ENCODE peak calls at places on chromosomes 1 and 21, in nine cellular contexts. O, V, B, H, R, D, C, M and X are unnamed samples. For H3K4me1, the result is how much of the 10 kb centered on the place peaks cover.

GRCh38 chr1:115222616-115223402 is 115.2 kb downstream of the NGF start:
- DNase-seq in D (peak), H (no peak), O (no peak), B (no peak), C (no peak), V (no peak), M (no peak), R (no peak), X (no peak)

GRCh38 chr21:43338951-43339350 is 88.0 kb downstream of the SIK1 start:
- DNase-seq in M (no peak), B (no peak), V (no peak), R (no peak), D (no peak), H (no peak), C (no peak), O (no peak), X (peak)

GRCh38 chr1:70719164-70719563 is 308.1 kb downstream of the CTH start:
- DNase-seq in B (no peak), D (no peak), R (no peak), V (peak), O (no peak), M (no peak), C (no peak), H (no peak), X (no peak)

GRCh38 chr21:35904995-35905972 is 155.0 kb downstream of the SETD4 start:
- DNase-seq in H (no peak), B (no peak), V (peak), C (no peak), R (no peak), D (no peak), M (no peak), O (no peak), X (no peak)

GRCh38 chr1:72007312-72007711 is 275.0 kb downstream of the NEGR1 start:
- DNase-seq in C (no peak), B (no peak), D (no peak), O (no peak), V (peak), R (no peak), M (no peak), H (no peak), X (no peak)

GRCh38 chr1:237999426-238000052 is 108.8 kb upstream of the ZP4 start:
- DNase-seq in O (no peak), H (no peak), B (no peak), M (no peak), R (no peak), C (no peak), D (no peak), V (no peak), X (no peak)

GRCh38 chr1:210500831-210501230 is 172.1 kb downstream of the HHAT start:
- DNase-seq in O (no peak), R (no peak), H (no peak), M (no peak), C (no peak), D (no peak), V (no peak), B (no peak), X (no peak)

GRCh38 chr1:239914827-239915231 is 176.9 kb upstream of the FMN2 start:
- DNase-seq in R (no peak), B (no peak), C (no peak), M (peak), D (peak), H (no peak), O (peak), V (peak), X (no peak)

GRCh38 chr21:42097860-42098259 is 26.7 kb downstream of the UMODL1 start:
- DNase-seq in B (peak), M (no peak), R (no peak), V (peak), D (peak), C (no peak), O (no peak), H (peak), X (no peak)

GRCh38 chr21:17387030-17387617 is 125.7 kb upstream of the CXADR start:
- DNase-seq in H (peak), R (peak), B (peak), C (peak), M (peak), V (peak), O (peak), D (peak), X (peak)

GRCh38 chr1:6491480-6491962 is at the start of gene PLEKHG5:
- DNase-seq in D (peak), O (no peak), B (peak), C (no peak), V (peak), R (no peak), H (peak), M (no peak), X (no peak)

GRCh38 chr1:115312752-115313151 is 25.3 kb downstream of the NGF start:
- DNase-seq in C (no peak), B (no peak), V (peak), D (no peak), O (no peak), R (no peak), M (no peak), H (no peak), X (no peak)

GRCh38 chr1:67261646-67262045 is 46.0 kb upstream of the IL12RB2 start:
- DNase-seq in B (peak), C (no peak), V (no peak), O (peak), H (no peak), D (no peak), R (peak), M (no peak), X (peak)

GRCh38 chr1:199685369-199685768 is 342.1 kb upstream of the NR5A2 start:
- DNase-seq in B (peak), C (no peak), M (no peak), O (no peak), R (no peak), V (peak), H (peak), D (peak), X (no peak)

GRCh38 chr1:2583331-2583791 is 3.2 kb upstream of the PRXL2B start:
- DNase-seq in M (no peak), H (no peak), B (peak), V (peak), C (no peak), D (no peak), R (no peak), O (peak), X (no peak)

GRCh38 chr1:113935176-113935575 is 6.1 kb downstream of the HIPK1 start:
- DNase-seq in O (no peak), V (no peak), H (no peak), B (no peak), M (no peak), D (no peak), C (no peak), R (no peak), X (no peak)

GRCh38 chr1:111571239-111571638 is 48.4 kb upstream of the RAP1A start:
- DNase-seq in M (no peak), C (no peak), H (no peak), D (no peak), O (peak), V (peak), R (no peak), B (no peak), X (no peak)

GRCh38 chr1:244322181-244322580 is 129.5 kb downstream of the ADSS2 start:
- DNase-seq in O (no peak), B (no peak), R (no peak), H (no peak), V (no peak), D (no peak), M (no peak), C (no peak), X (no peak)

GRCh38 chr1:185964946-185965345 is 230.8 kb downstream of the HMCN1 start:
- DNase-seq in M (no peak), H (no peak), V (no peak), C (no peak), B (no peak), D (no peak), O (no peak), R (no peak), X (no peak)

DNA sequence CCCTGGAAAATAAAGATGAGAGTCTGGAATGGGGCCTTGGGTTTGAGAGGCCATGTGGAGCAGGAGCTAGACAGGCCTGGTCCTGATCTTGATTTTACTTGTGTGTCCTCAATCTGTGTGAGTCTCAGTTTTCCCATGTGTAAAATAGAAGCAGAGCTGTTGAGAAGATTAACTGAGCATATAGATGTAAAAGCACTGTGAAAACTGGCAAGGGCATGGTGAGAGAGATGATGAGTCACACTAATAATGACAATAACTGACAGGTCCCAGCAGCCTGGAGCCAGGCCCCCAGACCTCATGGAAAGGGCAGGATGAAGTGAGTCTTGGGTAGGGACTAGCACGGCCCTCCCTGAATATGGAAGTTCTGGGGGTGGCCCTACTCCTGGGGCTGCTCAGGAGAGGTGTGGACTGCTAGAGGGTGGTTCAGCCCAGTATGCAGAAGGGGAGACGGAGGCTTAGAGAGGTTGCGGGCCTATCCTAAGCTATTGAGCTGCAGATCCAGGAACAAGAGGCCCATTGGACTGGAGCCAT is 2.8 kb upstream of the AHDC1 start:
- DNase-seq in M (no peak), B (peak), V (peak), H (no peak), C (no peak), R (no peak), O (no peak), D (peak), X (no peak)
- H3K4me1 ChIP-seq in M (under half), B (under half), V (under half), H (under half), C (under half), R (under half), O (under half), D (under half), X (half or more)

GRCh38 chr21:37249112-37249904 is 17.8 kb downstream of the VPS26C start:
- DNase-seq in V (no peak), B (no peak), M (no peak), O (no peak), D (no peak), C (no peak), R (no peak), H (no peak), X (no peak)

GRCh38 chr21:37259426-37259825 is 7.7 kb downstream of the VPS26C start:
- DNase-seq in O (no peak), H (no peak), B (no peak), D (no peak), V (no peak), M (no peak), C (no peak), R (no peak), X (no peak)

GRCh38 chr21:37257967-37258877 is 8.9 kb downstream of the VPS26C start:
- DNase-seq in D (peak), M (no peak), H (no peak), B (peak), C (peak), R (peak), O (peak), V (peak), X (no peak)

GRCh38 chr21:37257526-37257966 is 9.6 kb downstream of the VPS26C start:
- DNase-seq in V (peak), R (no peak), H (no peak), B (no peak), O (peak), C (peak), D (peak), M (no peak), X (no peak)

GRCh38 chr21:37253991-37254390 is 13.1 kb downstream of the VPS26C start:
- DNase-seq in C (no peak), H (no peak), R (no peak), B (no peak), M (no peak), D (no peak), V (peak), O (no peak), X (no peak)
- TF ChIP-seq EZH2phosphoT487 in C (no peak), H (no peak), R (no peak), B (no peak), M (no peak), D (no peak), V (no peak), O (no peak), X (no peak)

DNA sequence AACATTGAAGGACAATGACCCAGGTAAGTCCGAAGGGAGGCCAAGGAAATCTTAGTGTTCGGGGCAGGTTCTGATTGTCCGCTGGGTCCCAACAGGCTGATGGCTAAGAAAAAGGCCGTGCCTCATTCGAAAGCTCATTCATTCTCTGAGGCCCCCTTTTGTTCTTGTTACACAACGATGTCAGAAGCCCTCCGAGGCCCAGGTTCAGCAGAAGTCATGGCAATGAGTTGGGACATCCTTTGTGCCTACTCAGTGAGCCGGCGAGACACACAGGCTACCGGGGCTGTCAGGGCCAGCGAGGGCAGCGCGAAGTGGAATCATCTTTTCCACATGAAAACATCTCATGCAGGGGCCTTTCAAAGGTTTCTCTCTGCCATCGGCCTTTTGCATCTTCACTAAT is 49.0 kb upstream of the EFHD2 start:
- DNase-seq in D (no peak), C (no peak), H (no peak), M (no peak), V (no peak), R (no peak), B (no peak), O (no peak), X (no peak)
- H3K4me1 ChIP-seq in D (under half), C (under half), H (under half), M (under half), V (under half), R (under half), B (under half), O (under half), X (under half)

GRCh38 chr1:47761974-47762373 is 235.2 kb downstream of the TRABD2B start:
- DNase-seq in O (no peak), B (no peak), H (no peak), R (no peak), M (no peak), D (no peak), C (no peak), V (no peak), X (no peak)
- TF ChIP-seq EZH2phosphoT487 in O (no peak), B (no peak), H (no peak), R (no peak), M (no peak), D (no peak), C (no peak), V (no peak), X (no peak)

GRCh38 chr1:33337994-33338494 is 17.1 kb upstream of the A3GALT2 start:
- DNase-seq in R (no peak), O (no peak), C (no peak), B (no peak), V (peak), H (no peak), M (no peak), D (no peak), X (no peak)

GRCh38 chr1:33336580-33336979 is 15.7 kb upstream of the A3GALT2 start:
- DNase-seq in D (no peak), R (no peak), B (no peak), M (no peak), H (no peak), V (no peak), C (no peak), O (no peak), X (no peak)

GRCh38 chr1:33341190-33341589 is 20.3 kb upstream of the A3GALT2 start:
- DNase-seq in M (no peak), O (no peak), R (no peak), H (no peak), C (no peak), V (no peak), D (peak), B (no peak), X (no peak)

GRCh38 chr1:33339413-33339812 is 18.5 kb upstream of the A3GALT2 start:
- DNase-seq in M (no peak), C (no peak), B (no peak), O (no peak), H (no peak), R (peak), V (peak), D (no peak), X (no peak)

DNA sequence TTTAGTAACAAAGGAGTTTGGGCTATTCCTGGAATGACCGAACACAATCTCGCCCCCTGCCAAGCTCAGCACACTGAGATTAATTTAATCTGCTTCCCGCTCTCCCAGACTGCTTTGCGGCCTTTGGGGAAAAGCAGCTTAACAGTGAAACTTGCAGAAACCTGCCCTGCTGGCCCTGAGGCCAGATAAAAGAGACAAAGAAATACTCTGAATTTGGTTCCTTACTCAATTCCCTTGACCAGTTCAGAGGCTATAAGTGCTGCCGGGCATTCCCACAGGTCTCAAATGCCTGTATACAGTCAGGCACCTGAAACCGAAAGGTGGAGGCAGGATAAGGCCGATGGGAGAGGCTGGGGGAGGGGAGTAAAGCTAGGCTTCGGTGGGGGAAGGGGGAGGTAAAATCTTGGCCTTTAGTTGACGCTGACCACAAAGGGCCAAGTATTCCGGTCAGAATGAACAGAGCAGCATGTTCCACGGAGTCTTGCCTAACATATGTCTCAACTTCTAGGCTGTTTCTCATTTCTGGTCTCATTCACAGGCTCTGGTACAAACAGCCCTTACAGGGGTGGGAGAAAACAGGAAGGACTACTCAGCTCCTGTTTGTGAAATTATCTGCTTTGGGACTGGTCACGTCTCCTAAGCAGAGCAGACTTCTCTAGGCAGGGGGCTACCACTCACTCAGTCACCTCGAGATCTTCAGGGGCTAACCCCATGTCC is 17.8 kb upstream of the A3GALT2 start:
- DNase-seq in M (no peak), B (peak), D (no peak), C (no peak), O (peak), V (peak), H (no peak), R (peak), X (no peak)
- H3K4me1 ChIP-seq in M (under half), B (half or more), D (half or more), C (half or more), O (half or more), V (half or more), H (under half), R (half or more), X (under half)

DNA sequence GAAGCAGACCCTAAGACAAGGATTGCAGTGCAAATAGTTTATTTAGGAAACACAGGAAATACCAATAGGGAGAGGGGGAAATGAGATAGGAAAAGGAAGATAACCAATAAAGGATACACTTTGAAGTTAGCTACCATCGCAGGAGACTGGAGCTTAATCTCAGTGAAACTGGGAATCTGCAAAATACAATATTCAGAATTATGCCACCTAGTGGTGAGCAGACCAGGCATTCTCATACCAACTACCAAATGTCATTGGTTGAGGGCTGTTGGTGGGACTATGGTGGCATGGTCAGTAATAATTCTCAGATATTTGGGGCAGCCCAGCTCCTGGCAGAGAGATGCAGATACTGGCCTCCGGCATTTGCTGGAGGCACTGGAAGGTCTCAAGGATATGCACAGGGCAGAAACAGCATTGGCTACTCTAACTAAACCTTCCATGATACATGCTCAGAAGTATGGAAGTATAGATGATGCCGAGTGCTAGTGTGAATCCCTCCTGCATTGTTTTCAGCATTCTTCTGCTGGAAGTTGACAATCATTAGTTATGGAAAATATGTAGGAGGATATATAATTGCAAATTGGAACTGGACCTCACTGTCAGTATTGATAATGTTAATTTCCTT is 11.8 kb upstream of the ZFP69B start:
- DNase-seq in V (peak), D (peak), H (no peak), C (peak), B (peak), O (peak), R (peak), M (peak), X (peak)
- TF ChIP-seq EZH2phosphoT487 in V (no peak), D (no peak), H (no peak), C (no peak), B (no peak), O (no peak), R (no peak), M (no peak), X (no peak)

DNA sequence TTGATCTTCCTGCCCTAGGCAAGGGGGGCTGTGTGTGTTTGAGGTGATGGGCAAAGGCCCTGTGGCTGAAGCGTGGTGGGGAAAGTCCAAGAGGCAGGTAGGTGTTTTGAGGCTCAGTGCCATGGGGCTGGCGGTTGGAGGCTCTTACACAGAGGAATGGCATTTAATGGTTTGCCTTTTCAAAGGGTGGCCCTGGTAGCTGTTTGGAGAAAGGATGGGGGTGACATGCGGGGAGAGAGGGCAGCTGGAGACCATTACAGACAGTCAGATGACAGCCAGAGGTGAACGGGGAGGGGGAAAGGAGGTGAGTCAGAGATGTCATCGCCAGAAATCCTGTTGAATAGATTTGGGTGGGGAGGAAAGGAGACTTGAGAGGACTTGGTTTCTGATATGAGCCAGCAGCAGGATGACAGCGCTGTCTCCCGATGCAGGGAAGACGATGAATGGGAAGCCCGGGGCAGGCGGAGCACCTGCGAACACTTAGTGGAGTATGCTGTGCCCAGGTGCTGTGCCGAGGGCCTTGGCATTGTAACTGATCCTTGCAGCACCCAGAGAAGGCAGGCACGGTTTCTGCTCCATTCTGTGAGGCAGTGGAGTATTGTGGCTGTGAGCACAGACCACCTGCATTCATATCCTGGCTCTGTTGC is 56.3 kb downstream of the MAN1C1 start:
- DNase-seq in R (no peak), M (no peak), H (no peak), V (no peak), O (no peak), C (no peak), B (no peak), D (peak), X (no peak)
- H3K4me1 ChIP-seq in R (under half), M (under half), H (under half), V (under half), O (under half), C (under half), B (under half), D (under half), X (under half)